ENCODE peak calls at places on chromosome 19, in nine cellular contexts. P is transverse colon; B is fibroblast of lung; C is fibroblast of the aortic adventitia; R is B cell; H is CD8-positive, alpha-beta T cell; X is mucosa of descending colon; I is left ventricle myocardium inferior; Y is dorsolateral prefrontal cortex. A is an unnamed sample.

GRCh38 chr19:2481466-2481865 is 5.5 kb downstream of the GADD45B start:
- DNase-seq in P (no peak), B (no peak), C (no peak), R (no peak), H (no peak), X (no peak), I (no peak), Y (no peak), A (no peak)

GRCh38 chr19:23526302-23526701 is 131.0 kb upstream of the ZNF91 start:
- DNase-seq in P (no peak), B (no peak), C (no peak), R (no peak), H (no peak), X (no peak), I (no peak), Y (no peak), A (no peak)

GRCh38 chr19:34430738-34431625 is 2.8 kb downstream of the UBA2 start:
- DNase-seq in P (no peak), B (peak), C (peak), R (peak), H (peak), X (no peak), I (no peak), Y (no peak), A (peak)

GRCh38 chr19:50512112-50512998 is 1.4 kb downstream of the ASPDH start:
- DNase-seq in P (no peak), B (no peak), C (no peak), R (no peak), H (no peak), X (peak), I (no peak), Y (no peak), A (peak)

GRCh38 chr19:3146677-3147100 is 10.9 kb downstream of the GNA15 start:
- DNase-seq in P (peak), B (no peak), C (no peak), R (peak), H (peak), X (peak), I (no peak), Y (no peak), A (peak)

GRCh38 chr19:14686411-14686810 is 3.4 kb upstream of the ZNF333 start:
- DNase-seq in P (peak), B (peak), C (peak), R (peak), H (no peak), X (no peak), I (no peak), Y (no peak), A (peak)

GRCh38 chr19:15331419-15332310 is 674 bp downstream of the BRD4 start:
- DNase-seq in P (peak), B (peak), C (no peak), R (peak), H (peak), X (peak), I (peak), Y (peak), A (peak)

GRCh38 chr19:2834294-2834871 is 6.9 kb upstream of the ZNF555 start:
- DNase-seq in P (no peak), B (peak), C (no peak), R (no peak), H (no peak), X (no peak), I (no peak), Y (no peak), A (no peak)

GRCh38 chr19:16041571-16042386 is 34.5 kb upstream of the TPM4 start:
- DNase-seq in P (peak), B (peak), C (peak), R (peak), H (peak), X (peak), I (peak), Y (peak), A (peak)

GRCh38 chr19:29529646-29530548 is 4.1 kb downstream of the VSTM2B start:
- DNase-seq in P (no peak), B (no peak), C (no peak), R (no peak), H (no peak), X (no peak), I (no peak), Y (no peak), A (no peak)
- TF ChIP-seq CTCF in P (no peak), B (no peak), C (no peak), R (no peak), H (no peak), X (no peak), I (no peak), Y (no peak), A (no peak)

DNA sequence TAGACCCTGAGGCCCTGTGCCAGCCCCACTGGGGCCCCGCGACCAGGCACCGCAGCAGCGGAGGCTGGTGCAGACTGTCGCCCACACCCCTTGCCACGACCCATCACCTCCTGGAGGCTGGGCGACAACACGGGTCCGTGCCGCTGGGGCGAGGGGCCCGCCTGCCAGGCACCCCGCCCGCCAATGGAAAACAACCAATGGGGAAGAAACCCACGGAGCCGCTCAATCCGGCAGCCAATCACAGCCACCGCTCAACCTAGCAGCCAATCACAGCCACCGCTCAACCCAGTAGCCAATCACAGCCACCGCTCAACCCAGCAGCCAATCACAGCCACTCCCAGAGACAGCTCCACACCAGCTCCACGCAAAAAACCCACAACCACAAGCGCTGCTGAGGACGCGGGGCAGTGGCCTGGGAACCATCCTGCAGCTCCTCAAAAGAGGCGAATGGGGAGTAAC is 29.7 kb downstream of the GPX4 start:
- DNase-seq in P (peak), B (no peak), C (no peak), R (peak), H (peak), X (peak), I (no peak), Y (no peak), A (peak)
- TF ChIP-seq CTCF in P (no peak), B (no peak), C (no peak), R (no peak), H (no peak), X (no peak), I (no peak), Y (no peak), A (no peak)

DNA sequence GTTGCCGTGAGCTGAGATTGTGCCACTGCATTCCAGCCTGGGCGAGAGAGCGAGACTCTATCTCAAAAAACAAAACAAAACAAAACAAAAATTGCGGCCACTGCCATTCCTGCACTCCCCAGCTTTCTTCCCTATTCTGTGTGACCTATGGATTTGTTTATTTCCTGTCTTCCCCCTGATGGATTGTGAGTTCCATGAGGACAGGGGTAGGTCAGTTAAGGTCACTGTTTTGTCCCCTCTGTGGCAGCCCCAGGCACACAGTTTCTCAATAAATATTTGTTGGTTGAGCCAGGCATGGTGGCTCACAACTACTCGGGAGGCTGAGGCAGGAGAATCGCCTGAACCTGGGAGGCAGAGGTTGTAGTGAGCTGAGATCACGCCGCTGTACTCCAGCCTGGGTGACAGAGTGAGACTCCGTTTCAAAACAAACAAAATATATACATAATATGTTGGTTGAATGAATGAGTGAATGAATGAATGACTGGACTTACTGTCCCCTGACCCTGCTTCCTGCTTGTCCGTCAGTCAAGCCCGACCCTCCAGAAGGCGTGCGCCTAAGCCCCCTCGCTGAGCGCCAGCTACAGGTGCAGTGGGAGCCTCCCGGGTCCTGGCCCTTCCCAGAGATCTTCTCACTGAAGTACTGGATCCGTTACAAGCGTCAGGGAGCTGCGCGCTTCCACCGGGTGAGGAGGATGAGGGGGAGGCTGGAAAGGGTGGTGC is 5.0 kb downstream of the EBI3 start:
- DNase-seq in P (no peak), B (no peak), C (no peak), R (no peak), H (no peak), X (no peak), I (no peak), Y (no peak), A (no peak)
- TF ChIP-seq CTCF in P (no peak), B (no peak), C (no peak), R (no peak), H (no peak), X (no peak), I (no peak), Y (no peak), A (no peak)

GRCh38 chr19:7926021-7926726 is at the start of gene CTXN1:
- DNase-seq in P (peak), B (peak), C (peak), R (peak), H (peak), X (peak), I (peak), Y (peak), A (peak)
- TF ChIP-seq CTCF in P (no peak), B (no peak), C (no peak), R (no peak), H (no peak), X (no peak), I (no peak), Y (no peak), A (no peak)

DNA sequence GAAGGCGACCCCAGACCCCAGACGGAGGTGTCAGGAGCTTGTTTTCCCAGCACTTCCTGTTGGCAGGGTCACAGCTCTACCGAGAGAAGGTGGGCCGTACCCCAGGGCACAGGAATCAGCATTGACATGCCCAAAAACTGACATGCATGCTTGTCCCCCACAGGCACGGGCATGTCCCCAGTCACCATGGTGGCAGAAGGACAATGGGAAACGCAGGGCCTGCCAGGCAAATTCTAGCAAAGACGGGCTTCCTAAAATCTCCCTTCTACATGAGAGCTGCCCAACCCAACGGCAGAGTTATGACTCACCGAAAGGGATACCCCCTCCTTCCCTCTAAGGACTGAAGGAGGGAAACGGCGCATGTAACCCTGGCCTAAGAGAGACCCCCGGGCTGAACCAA is 18.5 kb downstream of the TSHZ3 start:
- DNase-seq in P (no peak), B (no peak), C (no peak), R (no peak), H (no peak), X (no peak), I (no peak), Y (no peak), A (no peak)
- TF ChIP-seq CTCF in P (no peak), B (no peak), C (no peak), R (no peak), H (no peak), X (no peak), I (no peak), Y (no peak), A (no peak)

GRCh38 chr19:860481-861098 is 1.1 kb downstream of the CFD start:
- DNase-seq in P (peak), B (peak), C (peak), R (peak), H (peak), X (peak), I (peak), Y (no peak), A (peak)
- TF ChIP-seq CTCF in P (no peak), B (no peak), C (peak), R (peak), H (no peak), X (no peak), I (peak), Y (no peak), A (peak)

GRCh38 chr19:48795055-48795854 is 15.6 kb downstream of the BCAT2 start:
- DNase-seq in P (peak), B (peak), C (peak), R (peak), H (peak), X (peak), I (peak), Y (peak), A (peak)

GRCh38 chr19:48793271-48793670 is 17.6 kb downstream of the BCAT2 start:
- DNase-seq in P (no peak), B (no peak), C (no peak), R (no peak), H (no peak), X (no peak), I (no peak), Y (no peak), A (no peak)

GRCh38 chr19:48795855-48796142 is 15.0 kb downstream of the BCAT2 start:
- DNase-seq in P (peak), B (no peak), C (no peak), R (no peak), H (no peak), X (peak), I (peak), Y (no peak), A (peak)

GRCh38 chr19:48796468-48797083 is 14.3 kb downstream of the BCAT2 start:
- DNase-seq in P (no peak), B (no peak), C (no peak), R (no peak), H (no peak), X (peak), I (no peak), Y (no peak), A (no peak)

DNA sequence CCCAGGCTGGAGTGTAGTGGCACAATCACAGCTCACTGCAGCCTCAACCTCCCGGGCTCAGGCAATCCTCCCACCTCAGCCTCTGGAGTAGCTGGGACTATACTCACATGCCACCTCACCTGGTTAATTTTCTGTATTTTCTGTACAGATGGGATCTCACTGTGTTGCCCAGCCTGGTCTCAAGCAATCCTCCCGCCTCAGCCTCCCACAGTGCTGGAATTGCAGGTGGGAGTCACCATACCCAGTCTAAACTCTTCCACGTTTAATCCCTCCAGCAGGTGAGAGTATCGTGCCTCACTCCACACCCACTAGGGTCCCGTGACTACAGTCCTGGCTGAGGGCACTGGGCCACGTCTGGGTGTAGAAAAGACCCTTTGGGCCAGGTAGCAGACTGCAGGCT is 16.5 kb downstream of the BCAT2 start:
- DNase-seq in P (no peak), B (no peak), C (no peak), R (no peak), H (no peak), X (no peak), I (no peak), Y (no peak), A (no peak)
- TF ChIP-seq CTCF in P (no peak), B (no peak), C (no peak), R (no peak), H (no peak), X (no peak), I (no peak), Y (no peak), A (no peak)

GRCh38 chr19:925912-926594 is at the start of gene ARID3A:
- DNase-seq in P (peak), B (peak), C (no peak), R (no peak), H (no peak), X (no peak), I (peak), Y (no peak), A (peak)
- TF ChIP-seq CTCF in P (no peak), B (no peak), C (no peak), R (no peak), H (no peak), X (no peak), I (no peak), Y (no peak), A (no peak)